ENCODE peak calls at places on chromosome 15, in four cellular contexts. Y, A, H and W are unnamed samples.

GRCh38 chr15:23467110-23467600 is 20.1 kb upstream of the GOLGA6L2 start:
- DNase-seq in H (no peak), A (peak; percentile 66), Y (peak; percentile 65), W (peak; percentile 32)

GRCh38 chr15:29687939-29688884 is 134.1 kb downstream of the TJP1 start:
- DNase-seq in A (no peak), H (peak; percentile 67), Y (no peak), W (no peak)

GRCh38 chr15:59227021-59227420 is 20.4 kb downstream of the LDHAL6B start:
- DNase-seq in H (no peak), A (no peak), Y (no peak), W (no peak)

GRCh38 chr15:44153352-44153751 is 41.7 kb downstream of the FRMD5 start:
- DNase-seq in H (no peak), Y (no peak), A (no peak), W (no peak)

GRCh38 chr15:36775209-36775608 is 195.8 kb downstream of the CDIN1 start:
- DNase-seq in Y (no peak), A (no peak), H (no peak), W (no peak)

GRCh38 chr15:66761723-66762595 is 59.9 kb downstream of the SMAD6 start:
- DNase-seq in A (no peak), Y (peak; percentile 52), H (peak; percentile 48), W (no peak)

GRCh38 chr15:85772668-85773067 is 22.1 kb downstream of the KLHL25 start:
- DNase-seq in Y (no peak), A (no peak), H (no peak), W (no peak)

GRCh38 chr15:67186226-67186649 is 68.2 kb downstream of the AAGAB start:
- DNase-seq in H (no peak), A (peak; percentile 20), Y (peak; percentile 12), W (no peak)

GRCh38 chr15:25694238-25694584 is 168.9 kb downstream of the ATP10A start:
- DNase-seq in H (peak; percentile 29), A (no peak), Y (no peak), W (no peak)

GRCh38 chr15:69587731-69588130 is 135.1 kb downstream of the RPLP1 start:
- DNase-seq in Y (no peak), A (no peak), H (no peak), W (no peak)

GRCh38 chr15:40595219-40595618 is 1.2 kb downstream of the KNL1 start:
- DNase-seq in Y (no peak), A (no peak), H (no peak), W (no peak)
- H3K4me3 ChIP-seq in Y (peak overlapping the region; percentile 65), A (peak overlapping the region; percentile 94), H (peak overlapping the region; percentile 78), W (peak overlapping the region; percentile 92)

GRCh38 chr15:63524316-63525015 is 20.1 kb downstream of the USP3 start:
- DNase-seq in Y (no peak), H (no peak), A (no peak), W (no peak)

GRCh38 chr15:63521405-63522142 is 17.2 kb downstream of the USP3 start:
- DNase-seq in H (no peak), A (no peak), Y (no peak), W (no peak)

GRCh38 chr15:63519548-63520178 is 15.3 kb downstream of the USP3 start:
- DNase-seq in H (no peak), Y (no peak), A (no peak), W (no peak)

GRCh38 chr15:63522143-63522531 is 17.7 kb downstream of the USP3 start:
- DNase-seq in Y (no peak), A (no peak), H (no peak), W (no peak)

GRCh38 chr15:63523306-63523990 is 19.1 kb downstream of the USP3 start:
- DNase-seq in H (no peak), Y (no peak), A (no peak), W (no peak)
- TF ChIP-seq CTCF in H (no peak), Y (no peak), A (no peak), W (no peak)

GRCh38 chr15:88634449-88634848 is 4.4 kb upstream of the ISG20 start:
- DNase-seq in Y (no peak), A (no peak), H (no peak), W (peak; percentile 57)
- H3K4me3 ChIP-seq in Y (no peak overlapping the region), A (no peak overlapping the region), H (no peak overlapping the region), W (no peak overlapping the region)

DNA sequence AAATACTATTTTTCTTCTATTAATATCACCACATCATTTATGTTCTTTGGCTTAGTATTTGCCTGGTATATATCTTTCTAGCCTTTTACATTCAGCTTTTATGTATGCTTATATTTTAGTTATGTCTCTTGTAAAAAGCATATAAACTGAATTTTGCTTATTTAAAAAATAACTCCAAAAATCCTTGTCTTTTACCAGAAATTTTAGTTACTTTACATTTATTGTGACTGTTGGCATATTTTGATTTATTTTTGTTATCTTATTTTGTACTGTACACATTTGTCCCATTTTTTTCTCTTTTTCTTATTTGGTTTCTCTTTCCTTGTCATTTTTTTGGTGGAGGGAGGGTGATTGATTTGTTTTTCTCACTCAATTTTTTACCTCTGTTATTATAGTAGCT is 169.6 kb downstream of the UACA start:
- DNase-seq in A (no peak), H (no peak), Y (no peak), W (no peak)
- TF ChIP-seq CTCF in A (no peak), H (no peak), Y (no peak), W (no peak)

DNA sequence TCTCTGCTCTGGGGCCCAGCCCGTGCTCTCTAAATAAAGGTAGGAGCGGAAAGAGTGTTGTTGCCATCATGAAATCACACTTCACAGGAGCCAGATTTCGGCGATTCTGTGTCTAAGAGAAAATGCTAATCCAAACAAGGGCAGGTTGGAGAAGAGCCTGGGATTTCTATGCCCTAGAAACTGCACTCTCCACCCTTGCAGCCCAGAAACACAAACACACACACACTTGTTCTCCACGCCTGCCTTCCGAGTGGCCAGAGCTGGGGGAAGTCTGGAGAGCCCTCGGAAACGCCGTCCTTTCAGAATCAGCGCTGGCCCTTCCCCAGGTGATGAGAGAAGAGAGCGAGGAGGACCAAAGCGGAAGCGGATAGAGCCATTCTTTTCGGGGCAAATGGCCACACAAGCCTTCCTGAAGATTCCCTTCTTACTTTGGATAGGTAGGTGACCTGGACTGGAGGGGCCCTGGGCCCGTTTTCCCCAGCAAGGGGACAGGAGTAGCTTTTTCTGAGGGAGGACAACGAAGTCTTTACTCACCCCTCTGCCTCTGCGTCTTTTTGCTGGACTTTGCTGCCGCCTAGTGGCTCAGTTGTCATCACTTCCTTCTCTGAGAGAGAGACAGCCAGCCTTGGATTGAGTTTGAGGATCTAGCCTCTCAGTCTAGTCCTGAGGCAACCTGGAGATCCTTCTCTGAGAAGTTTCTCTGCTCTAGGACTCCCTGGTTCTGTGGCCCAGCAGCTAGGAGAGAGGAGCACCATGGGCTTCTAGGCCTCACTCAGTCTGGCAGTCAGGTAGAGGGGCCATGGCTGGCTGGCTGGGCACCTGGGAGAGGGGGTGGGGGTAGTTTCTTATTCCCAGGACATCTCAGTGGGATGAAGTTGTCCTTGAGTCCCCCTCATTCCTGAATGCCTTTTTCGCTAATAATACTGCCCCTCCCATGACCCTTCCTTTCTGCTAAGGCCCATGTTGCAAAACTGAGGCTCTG is 37.7 kb downstream of the SENP8 start:
- DNase-seq in A (peak; percentile 78), H (peak; percentile 91), Y (peak; percentile 87), W (peak; percentile 84)
- H3K4me3 ChIP-seq in A (no peak overlapping the region), H (peak overlapping the region; percentile 42), Y (peak overlapping the region; percentile 39), W (peak overlapping the region; percentile 22)

DNA sequence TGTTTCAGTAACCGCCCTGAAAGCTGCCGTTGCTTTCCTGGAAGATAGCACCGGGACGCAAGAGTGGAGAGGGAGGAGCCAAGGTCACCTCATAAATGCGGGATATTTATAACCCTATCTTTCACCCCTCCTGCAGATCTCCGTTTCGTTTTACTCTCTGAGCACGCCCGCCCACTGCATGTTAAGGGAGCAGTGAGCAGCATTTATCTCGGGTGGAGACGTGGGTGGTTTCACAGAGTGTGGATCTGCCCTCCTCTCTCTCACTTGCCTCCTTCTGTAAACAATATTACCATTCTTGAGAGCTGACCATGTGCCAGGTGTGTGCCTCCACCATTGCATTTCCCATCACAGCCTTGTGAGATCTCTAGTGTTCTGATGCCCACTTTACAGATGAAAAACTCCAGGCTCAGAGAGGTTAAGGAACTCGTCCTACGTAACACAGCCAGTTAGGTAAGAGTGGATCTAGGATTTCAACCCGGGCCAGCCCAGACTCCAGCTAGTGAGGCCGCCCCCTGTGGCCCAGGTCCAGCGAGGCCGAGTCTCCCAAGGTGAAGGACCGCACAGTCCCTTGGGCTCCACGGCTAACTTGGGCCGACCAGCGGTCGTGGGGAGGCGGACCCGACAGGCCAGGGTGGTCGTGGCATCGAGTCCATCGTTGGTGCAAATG is 16.9 kb upstream of the SEMA4B start:
- DNase-seq in Y (peak; percentile 94), H (peak; percentile 86), A (no peak), W (peak; percentile 87)
- TF ChIP-seq CTCF in Y (no peak), H (peak; percentile 8), A (no peak), W (no peak)